ENCODE peak calls at places on chromosomes 12 and 14, in four cellular contexts. F, M, Y and V are unnamed samples.

GRCh38 chr14:87205811-87206210 is 787.2 kb downstream of the GALC start:
- DNase-seq in F (no peak), M (no peak), Y (no peak), V (no peak)

GRCh38 chr12:124558298-124558697 is 9.1 kb downstream of the NCOR2 start:
- DNase-seq in F (no peak), M (no peak), Y (no peak), V (no peak)

GRCh38 chr14:75174066-75174465 is 2.3 kb downstream of the TMED10 start:
- DNase-seq in F (no peak), M (no peak), Y (no peak), V (no peak)

GRCh38 chr12:47601071-47601470 is 104.8 kb downstream of the RPAP3 start:
- DNase-seq in F (no peak), M (no peak), Y (no peak), V (no peak)

GRCh38 chr12:24881227-24881626 is 67.7 kb downstream of the BCAT1 start:
- DNase-seq in F (no peak), M (no peak), Y (no peak), V (no peak)

GRCh38 chr12:79934309-79935020 is 432 bp downstream of the PPP1R12A start:
- DNase-seq in F (peak), M (peak), Y (peak), V (peak)

GRCh38 chr12:81465881-81466280 is 293.3 kb downstream of the PPFIA2 start:
- DNase-seq in F (no peak), M (no peak), Y (no peak), V (no peak)

GRCh38 chr12:12992418-12993175 is 7.5 kb downstream of the HEBP1 start:
- DNase-seq in F (peak), M (peak), Y (peak), V (peak)

GRCh38 chr12:1873531-1874149 is 44.8 kb downstream of the CACNA2D4 start:
- DNase-seq in F (no peak), M (no peak), Y (no peak), V (no peak)

GRCh38 chr14:91299483-91300115 is 55.1 kb upstream of the GPR68 start:
- DNase-seq in F (no peak), M (no peak), Y (no peak), V (no peak)

GRCh38 chr12:82818276-82819035 is 131.8 kb downstream of the TMTC2 start:
- DNase-seq in F (no peak), M (no peak), Y (no peak), V (no peak)

GRCh38 chr12:4819654-4820053 is 90.1 kb upstream of the KCNA1 start:
- DNase-seq in F (no peak), M (no peak), Y (no peak), V (no peak)

GRCh38 chr12:124622326-124622725 is 54.9 kb upstream of the NCOR2 start:
- DNase-seq in F (no peak), M (no peak), Y (no peak), V (no peak)

GRCh38 chr14:24273422-24273998 is 2.1 kb upstream of the RABGGTA start:
- DNase-seq in F (peak), M (no peak), Y (no peak), V (no peak)

GRCh38 chr14:34247605-34248004 is 214.4 kb downstream of the SPTSSA start:
- DNase-seq in F (no peak), M (no peak), Y (no peak), V (no peak)

GRCh38 chr12:84842406-84843013 is 70.1 kb downstream of the SLC6A15 start:
- DNase-seq in F (peak), M (no peak), Y (peak), V (no peak)

GRCh38 chr12:14769837-14770494 is 33.3 kb downstream of the WBP11 start:
- DNase-seq in F (peak), M (peak), Y (no peak), V (no peak)

GRCh38 chr14:68662395-68662794 is 130.5 kb downstream of the ZFP36L1 start:
- DNase-seq in F (no peak), M (no peak), Y (no peak), V (no peak)

GRCh38 chr12:92696240-92696639 is 6.5 kb upstream of the PLEKHG7 start:
- DNase-seq in F (no peak), M (no peak), Y (no peak), V (no peak)

GRCh38 chr12:75207338-75208083 is 2.1 kb downstream of the KCNC2 start:
- DNase-seq in F (no peak), M (no peak), Y (no peak), V (no peak)

GRCh38 chr14:98826618-98827017 is 445.4 kb downstream of the BCL11B start:
- DNase-seq in F (no peak), M (no peak), Y (no peak), V (no peak)

GRCh38 chr14:59897757-59898383 is 22.1 kb upstream of the LRRC9 start:
- DNase-seq in F (peak), M (no peak), Y (peak), V (no peak)

GRCh38 chr12:94614288-94614721 is 36.1 kb downstream of the TMCC3 start:
- DNase-seq in F (no peak), M (no peak), Y (no peak), V (no peak)

DNA sequence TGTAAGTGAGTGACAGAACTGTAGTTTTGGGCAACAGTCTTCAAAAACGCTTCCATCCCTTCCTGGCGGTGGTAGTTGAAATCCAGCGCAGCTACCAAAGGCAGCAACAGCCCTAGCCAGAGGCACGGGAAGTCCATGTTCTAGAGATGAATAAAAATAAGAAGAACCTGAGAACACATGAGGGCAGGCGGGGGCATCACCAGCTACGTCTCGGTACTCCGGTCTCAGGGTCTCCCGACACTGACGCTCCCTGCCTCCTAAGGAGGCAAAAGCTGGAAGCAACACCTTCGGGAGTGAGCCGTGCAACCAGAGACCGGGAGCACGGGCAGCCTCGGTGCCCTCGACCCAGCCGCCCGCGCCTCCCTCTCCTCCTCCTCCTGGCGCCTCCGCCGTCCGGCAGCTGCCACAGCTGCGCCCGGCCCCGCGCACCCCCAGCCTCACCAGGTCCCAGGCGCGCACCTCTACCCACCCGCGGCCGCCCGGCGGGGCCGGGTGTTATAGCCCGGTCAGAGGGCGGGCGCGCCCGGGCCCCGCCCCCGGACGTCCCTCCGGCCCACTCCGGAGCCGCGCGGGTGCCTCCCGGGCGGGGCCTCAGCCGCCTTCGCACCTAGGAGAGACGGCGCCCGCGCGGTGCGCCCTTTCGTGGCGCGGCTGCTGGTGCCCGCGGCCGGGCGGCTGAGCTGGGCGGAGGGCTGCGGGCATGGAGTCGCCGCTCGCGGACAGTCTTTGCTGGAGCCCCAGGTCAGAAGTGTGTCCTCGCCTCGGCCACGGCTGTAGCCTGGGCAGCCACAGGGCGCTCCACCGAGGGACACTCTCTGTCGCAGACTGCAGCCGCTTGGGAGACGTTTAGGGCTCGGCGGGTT is at the start of gene CPM:
- DNase-seq in F (peak), M (peak), Y (peak), V (no peak)
- TF ChIP-seq POLR2A in F (peak), M (peak), Y (no peak), V (no peak)

GRCh38 chr12:57846577-57847319 is at the start of gene CTDSP2:
- DNase-seq in F (peak), M (peak), Y (peak), V (peak)

GRCh38 chr12:57846285-57846576 is 298 bp downstream of the CTDSP2 start:
- DNase-seq in F (no peak), M (no peak), Y (no peak), V (no peak)

GRCh38 chr12:57842342-57843294 is 3.9 kb downstream of the CTDSP2 start:
- DNase-seq in F (no peak), M (no peak), Y (peak), V (no peak)

GRCh38 chr12:57845478-57846284 is 848 bp downstream of the CTDSP2 start:
- DNase-seq in F (peak), M (peak), Y (peak), V (peak)

DNA sequence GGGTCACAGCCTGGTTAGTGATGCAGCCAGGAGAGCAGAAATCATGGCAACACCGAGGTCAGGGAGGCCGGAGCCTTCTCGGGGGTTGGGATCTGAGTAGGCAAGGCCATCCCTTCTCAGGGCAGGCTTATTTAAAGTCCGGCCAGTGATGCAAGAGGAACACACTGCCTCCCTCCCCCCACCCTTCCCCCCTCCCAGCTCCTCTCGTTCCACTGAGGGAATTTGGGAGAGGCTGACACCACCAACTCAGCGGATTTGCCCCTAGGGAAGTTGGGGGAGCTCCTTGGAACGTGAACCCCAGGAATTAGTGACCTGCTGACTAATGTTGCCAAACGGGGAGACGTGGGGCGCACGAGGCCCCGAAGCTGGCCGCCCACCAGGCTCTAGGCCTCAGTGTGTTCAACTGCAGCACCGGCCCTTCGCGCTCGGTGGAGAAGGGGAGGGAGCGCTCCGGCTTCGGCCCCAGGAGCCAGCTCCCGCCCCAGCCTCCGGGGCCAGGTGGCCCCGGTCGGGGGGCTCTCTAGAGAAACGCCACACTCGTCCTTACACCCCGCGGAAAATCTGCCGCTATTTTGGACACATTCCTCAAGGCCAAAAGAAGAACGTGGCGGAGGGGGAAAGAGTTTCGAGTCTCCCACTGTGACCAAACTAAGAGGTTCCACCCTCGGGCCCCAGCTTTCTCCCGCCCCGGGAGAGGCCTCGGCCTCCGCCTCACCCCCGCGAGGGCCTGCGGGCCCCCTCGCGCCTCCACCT is 1.6 kb downstream of the CTDSP2 start:
- DNase-seq in F (peak), M (peak), Y (peak), V (peak)
- TF ChIP-seq POLR2A in F (no peak), M (no peak), Y (no peak), V (peak)

GRCh38 chr12:127964717-127965116 is 302.3 kb upstream of the TMEM132C start:
- DNase-seq in F (no peak), M (no peak), Y (peak), V (no peak)
- TF ChIP-seq POLR2A in F (no peak), M (no peak), Y (no peak), V (no peak)

DNA sequence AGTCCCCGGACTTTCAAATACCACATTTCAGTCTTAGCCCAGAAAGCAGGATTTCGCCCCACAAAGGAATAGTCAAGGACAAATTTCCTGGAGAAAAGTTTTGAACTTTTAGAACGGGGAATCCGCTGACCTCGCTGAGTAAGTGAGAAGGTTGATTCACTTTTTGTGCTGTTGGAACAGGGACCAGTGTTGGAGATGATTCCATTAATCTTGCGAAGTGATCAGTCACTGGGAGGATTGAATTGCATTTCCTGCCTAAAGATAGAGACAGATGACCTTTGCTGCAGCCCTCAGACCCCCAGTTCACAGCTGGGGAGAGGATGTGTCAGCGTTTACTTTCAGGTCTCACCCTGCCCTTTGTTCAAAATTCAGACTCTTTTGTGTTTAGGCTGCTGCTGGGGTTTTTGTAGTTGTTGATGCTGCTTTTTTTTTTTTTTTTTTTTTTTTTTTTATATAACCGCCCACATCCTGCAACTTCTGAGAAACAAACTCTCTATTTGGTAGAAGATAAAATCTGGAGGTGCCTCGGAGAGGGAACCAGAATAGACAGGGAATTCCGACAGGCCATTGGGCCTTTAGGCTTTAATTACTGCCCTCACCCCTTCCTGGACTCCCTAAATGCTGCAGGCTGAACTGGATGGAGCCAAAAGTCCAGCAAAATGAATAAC is 9.8 kb upstream of the KDM2B start:
- DNase-seq in F (no peak), M (no peak), Y (peak), V (no peak)
- TF ChIP-seq POLR2A in F (no peak), M (no peak), Y (no peak), V (no peak)

DNA sequence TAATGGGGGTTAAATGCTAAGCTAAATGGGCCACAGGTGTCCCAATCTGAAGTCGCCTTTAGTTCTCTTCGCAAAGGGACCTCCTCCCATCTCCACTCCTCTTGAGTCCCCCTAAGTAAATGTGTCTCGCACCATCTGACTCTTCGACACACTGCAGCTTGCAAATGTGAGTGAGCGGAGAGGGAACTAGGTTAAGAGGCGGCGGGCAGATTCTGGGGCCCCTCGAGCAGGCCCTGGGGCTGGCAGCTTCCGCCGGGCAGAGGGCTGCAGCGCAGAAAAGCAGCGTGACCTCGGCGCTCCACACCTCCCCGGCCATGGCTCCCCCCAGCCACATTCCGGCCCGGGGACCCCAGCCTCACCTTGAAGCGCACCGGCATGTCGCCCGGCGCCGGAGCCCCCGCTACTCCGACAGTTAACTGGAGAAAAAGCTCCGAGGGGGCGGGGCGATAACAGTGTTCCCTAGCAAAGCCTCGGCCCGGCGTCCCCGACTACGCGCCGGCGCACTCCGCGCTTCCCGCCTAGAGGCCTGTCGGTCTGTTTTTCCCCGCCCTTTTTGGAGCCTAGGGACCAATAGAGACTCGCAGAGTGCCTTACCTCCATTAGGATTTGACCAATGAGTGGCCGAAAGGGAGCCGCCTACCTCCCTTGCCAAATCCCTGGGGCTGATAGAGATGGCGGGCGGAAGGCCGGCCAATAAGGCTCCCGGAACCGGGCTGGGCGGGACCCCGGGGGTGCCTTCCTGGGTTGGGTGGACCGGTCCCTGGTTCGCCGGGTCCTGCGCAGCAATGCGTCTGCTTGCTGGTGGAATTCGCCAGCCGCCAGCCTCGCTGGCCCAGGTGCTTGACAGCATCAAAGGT is at the start of gene MDM1:
- DNase-seq in F (peak), M (peak), Y (peak), V (peak)
- TF ChIP-seq POLR2A in F (peak), M (peak), Y (peak), V (peak)